ENCODE peak calls at places on chromosomes 6 and 20, in seven cellular contexts. C, A, I, P, X, K and R are unnamed samples.

GRCh38 chr6:144678844-144679243 is 393.7 kb downstream of the UTRN start:
- DNase-seq in C (no peak), A (no peak), I (no peak), P (no peak), X (no peak), K (no peak), R (no peak)

GRCh38 chr6:42336431-42336830 is 115.3 kb downstream of the TRERF1 start:
- DNase-seq in C (no peak), A (no peak), I (no peak), P (no peak), X (no peak), K (no peak), R (no peak)

GRCh38 chr6:121157913-121158312 is 176.4 kb downstream of the TBC1D32 start:
- DNase-seq in C (no peak), A (no peak), I (no peak), P (no peak), X (no peak), K (no peak), R (no peak)

GRCh38 chr6:42392871-42393270 is 58.9 kb downstream of the TRERF1 start:
- DNase-seq in C (no peak), A (no peak), I (no peak), P (no peak), X (no peak), K (no peak), R (no peak)

GRCh38 chr6:66849843-66850242 is 1142.8 kb upstream of the EYS start:
- DNase-seq in C (no peak), A (no peak), I (no peak), P (no peak), X (no peak), K (no peak), R (peak)

GRCh38 chr6:71011861-71012260 is 55.0 kb upstream of the B3GAT2 start:
- DNase-seq in C (no peak), A (no peak), I (no peak), P (no peak), X (no peak), K (no peak), R (peak)

GRCh38 chr6:95636552-95637376 is 59.4 kb downstream of the MANEA start:
- DNase-seq in C (no peak), A (no peak), I (no peak), P (no peak), X (no peak), K (no peak), R (no peak)

GRCh38 chr6:85580878-85581267 is 12.8 kb downstream of the SNX14 start:
- DNase-seq in C (no peak), A (no peak), I (peak), P (peak), X (no peak), K (peak), R (no peak)

GRCh38 chr6:35401514-35401913 is 50.6 kb upstream of the FANCE start:
- DNase-seq in C (no peak), A (no peak), I (no peak), P (peak), X (peak), K (peak), R (no peak)

GRCh38 chr20:36818831-36819230 is 45.3 kb upstream of the DSN1 start:
- DNase-seq in C (no peak), A (no peak), I (no peak), P (no peak), X (no peak), K (no peak), R (no peak)

GRCh38 chr6:87656857-87657256 is 45.2 kb downstream of the AKIRIN2 start:
- DNase-seq in C (no peak), A (no peak), I (no peak), P (no peak), X (no peak), K (no peak), R (no peak)

GRCh38 chr6:22642254-22642653 is 72.9 kb downstream of the HDGFL1 start:
- DNase-seq in C (no peak), A (no peak), I (no peak), P (no peak), X (no peak), K (no peak), R (no peak)

GRCh38 chr6:168061269-168062210 is 17.5 kb downstream of the FRMD1 start:
- DNase-seq in C (no peak), A (no peak), I (no peak), P (no peak), X (no peak), K (no peak), R (no peak)

GRCh38 chr20:40558212-40558611 is 130.8 kb downstream of the MAFB start:
- DNase-seq in C (no peak), A (no peak), I (no peak), P (no peak), X (no peak), K (no peak), R (no peak)

GRCh38 chr20:32522775-32523612 is 62.1 kb downstream of the NOL4L start:
- DNase-seq in C (no peak), A (no peak), I (peak), P (no peak), X (peak), K (no peak), R (no peak)

GRCh38 chr6:51015394-51015793 is 196.7 kb downstream of the TFAP2B start:
- DNase-seq in C (no peak), A (no peak), I (no peak), P (no peak), X (no peak), K (no peak), R (no peak)

GRCh38 chr20:33629979-33630378 is 32.1 kb upstream of the C20orf144 start:
- DNase-seq in C (no peak), A (no peak), I (no peak), P (no peak), X (no peak), K (no peak), R (no peak)

GRCh38 chr6:168180548-168181011 is 101.6 kb upstream of the FRMD1 start:
- DNase-seq in C (no peak), A (no peak), I (no peak), P (no peak), X (peak), K (no peak), R (no peak)

GRCh38 chr6:34362909-34363713 is 29.4 kb downstream of the NUDT3 start:
- DNase-seq in C (no peak), A (no peak), I (peak), P (no peak), X (no peak), K (no peak), R (peak)

GRCh38 chr6:150695652-150696051 is 96.0 kb downstream of the PLEKHG1 start:
- DNase-seq in C (no peak), A (no peak), I (no peak), P (no peak), X (no peak), K (no peak), R (no peak)

GRCh38 chr20:58070664-58071499 is 157.6 kb downstream of the ANKRD60 start:
- DNase-seq in C (no peak), A (no peak), I (no peak), P (no peak), X (no peak), K (no peak), R (no peak)

DNA sequence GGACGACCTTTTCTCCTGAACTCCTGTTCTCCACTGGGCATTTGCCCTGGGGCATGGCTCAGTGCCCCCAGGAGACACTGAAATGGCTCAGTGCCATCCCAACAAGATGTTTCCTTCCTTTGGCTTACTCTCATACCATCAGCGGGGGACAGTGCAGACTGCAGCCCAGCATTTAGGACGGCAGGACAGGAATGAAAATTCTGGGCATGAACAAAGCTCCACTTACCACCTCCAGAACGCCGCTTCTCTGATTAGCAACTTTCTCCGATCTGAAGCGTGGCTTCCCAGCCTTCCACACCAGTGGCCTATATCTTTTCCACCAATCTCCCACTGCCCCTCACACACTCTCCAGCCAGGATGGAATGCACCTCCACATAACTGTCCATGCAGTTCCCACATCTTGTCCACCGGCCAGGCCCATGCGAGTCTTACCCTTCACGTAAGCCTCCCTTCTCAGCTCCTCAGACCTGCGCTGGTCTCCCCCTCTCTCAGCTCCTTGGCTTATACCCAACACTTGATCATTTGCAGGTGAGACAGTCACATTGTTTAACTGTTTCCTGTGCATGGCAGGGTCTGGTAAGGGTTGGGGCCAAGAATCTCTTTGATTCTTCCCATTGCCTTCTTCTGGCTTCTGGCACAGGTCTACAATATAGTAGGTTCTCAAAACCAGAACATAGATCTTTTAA is 114.5 kb downstream of the FYN start:
- DNase-seq in C (peak), A (no peak), I (no peak), P (no peak), X (no peak), K (no peak), R (no peak)
- H3K4me3 ChIP-seq in C (peak), A (no peak), I (no peak), P (no peak), X (peak), K (no peak), R (no peak)

GRCh38 chr6:11366934-11367637 is 134.6 kb upstream of the NEDD9 start:
- DNase-seq in C (no peak), A (no peak), I (no peak), P (no peak), X (no peak), K (no peak), R (peak)
- H3K4me3 ChIP-seq in C (no peak), A (no peak), I (no peak), P (no peak), X (no peak), K (no peak), R (no peak)

GRCh38 chr20:45373353-45374100 is 4.6 kb downstream of the TP53TG5 start:
- DNase-seq in C (peak), A (peak), I (peak), P (peak), X (peak), K (peak), R (peak)
- H3K4me3 ChIP-seq in C (peak), A (peak), I (peak), P (peak), X (peak), K (peak), R (peak)

GRCh38 chr6:145809785-145810184 is 4.8 kb downstream of the FBXO30 start:
- DNase-seq in C (no peak), A (no peak), I (no peak), P (no peak), X (no peak), K (no peak), R (no peak)
- H3K4me3 ChIP-seq in C (no peak), A (no peak), I (no peak), P (no peak), X (no peak), K (no peak), R (no peak)

DNA sequence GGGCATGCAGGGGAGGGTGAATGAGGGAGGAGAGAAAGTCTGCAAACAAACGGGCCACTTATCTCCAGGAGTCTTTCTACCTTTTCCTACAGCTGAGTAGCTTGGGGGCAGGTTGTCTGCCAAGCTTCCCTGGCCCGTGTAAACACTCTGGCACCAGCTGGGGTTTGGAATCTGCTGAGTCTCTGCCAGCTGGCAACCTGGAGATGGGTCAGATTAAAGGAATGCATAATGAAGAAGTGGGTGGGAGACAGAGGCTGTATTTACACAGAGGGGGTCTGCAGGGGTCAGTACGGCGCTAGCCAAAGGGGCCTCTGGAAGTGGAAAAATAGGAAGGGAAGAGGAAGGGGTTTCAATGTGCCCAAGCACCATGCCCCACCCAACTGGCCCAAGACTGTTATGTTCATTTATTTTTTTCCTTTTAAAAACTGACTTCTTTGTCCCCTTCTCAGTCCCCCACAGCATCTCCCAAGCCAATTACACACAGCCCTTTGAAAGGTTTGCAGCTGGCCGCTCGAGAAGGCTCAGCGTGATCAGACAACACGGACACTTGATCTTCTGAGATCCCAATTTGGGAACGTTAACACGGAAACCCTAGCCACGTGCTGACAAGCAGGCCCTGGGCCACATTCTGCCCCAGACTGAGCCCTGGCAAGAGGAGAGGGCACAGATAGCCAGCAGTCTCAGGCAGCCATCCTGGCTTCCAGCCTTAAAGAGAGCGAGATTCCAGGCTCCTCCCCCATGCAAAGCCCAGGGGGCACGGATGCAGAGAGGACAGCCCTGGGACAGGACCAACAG is 25.2 kb downstream of the TRAM2 start:
- DNase-seq in C (no peak), A (no peak), I (peak), P (peak), X (peak), K (peak), R (no peak)
- H3K4me3 ChIP-seq in C (no peak), A (no peak), I (no peak), P (no peak), X (no peak), K (no peak), R (no peak)

DNA sequence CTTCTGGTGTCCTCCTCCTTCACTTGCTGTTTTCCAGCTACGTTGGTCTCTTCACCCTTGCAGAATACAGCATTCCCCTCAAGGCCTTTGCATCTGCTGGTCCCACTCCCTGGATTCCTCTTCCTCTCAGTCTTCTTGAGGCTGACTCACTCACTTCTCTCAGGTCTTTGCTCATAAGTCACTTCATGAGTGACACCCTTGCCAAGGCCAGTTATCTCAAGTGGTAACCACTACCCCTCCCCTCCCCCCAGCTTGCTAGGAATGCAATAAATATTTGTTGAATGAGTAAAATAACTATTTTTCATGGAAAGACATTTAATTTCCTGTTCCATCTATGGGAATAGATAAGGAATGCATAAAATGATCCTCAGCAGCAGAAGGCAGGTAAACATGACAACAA is 131.7 kb downstream of the PLCB4 start:
- DNase-seq in C (no peak), A (peak), I (no peak), P (no peak), X (no peak), K (no peak), R (no peak)
- H3K4me3 ChIP-seq in C (no peak), A (peak), I (no peak), P (no peak), X (no peak), K (no peak), R (no peak)

GRCh38 chr6:44342052-44342451 is 398 bp upstream of the SPATS1 start:
- DNase-seq in C (no peak), A (no peak), I (no peak), P (no peak), X (no peak), K (no peak), R (no peak)

GRCh38 chr6:44342489-44342888 is at the start of gene SPATS1:
- DNase-seq in C (no peak), A (no peak), I (no peak), P (no peak), X (no peak), K (peak), R (peak)

GRCh38 chr6:44339763-44340625 is 2.5 kb upstream of the SPATS1 start:
- DNase-seq in C (no peak), A (no peak), I (no peak), P (peak), X (no peak), K (peak), R (no peak)

GRCh38 chr6:44339301-44339700 is 3.1 kb upstream of the SPATS1 start:
- DNase-seq in C (no peak), A (no peak), I (no peak), P (peak), X (no peak), K (peak), R (no peak)

DNA sequence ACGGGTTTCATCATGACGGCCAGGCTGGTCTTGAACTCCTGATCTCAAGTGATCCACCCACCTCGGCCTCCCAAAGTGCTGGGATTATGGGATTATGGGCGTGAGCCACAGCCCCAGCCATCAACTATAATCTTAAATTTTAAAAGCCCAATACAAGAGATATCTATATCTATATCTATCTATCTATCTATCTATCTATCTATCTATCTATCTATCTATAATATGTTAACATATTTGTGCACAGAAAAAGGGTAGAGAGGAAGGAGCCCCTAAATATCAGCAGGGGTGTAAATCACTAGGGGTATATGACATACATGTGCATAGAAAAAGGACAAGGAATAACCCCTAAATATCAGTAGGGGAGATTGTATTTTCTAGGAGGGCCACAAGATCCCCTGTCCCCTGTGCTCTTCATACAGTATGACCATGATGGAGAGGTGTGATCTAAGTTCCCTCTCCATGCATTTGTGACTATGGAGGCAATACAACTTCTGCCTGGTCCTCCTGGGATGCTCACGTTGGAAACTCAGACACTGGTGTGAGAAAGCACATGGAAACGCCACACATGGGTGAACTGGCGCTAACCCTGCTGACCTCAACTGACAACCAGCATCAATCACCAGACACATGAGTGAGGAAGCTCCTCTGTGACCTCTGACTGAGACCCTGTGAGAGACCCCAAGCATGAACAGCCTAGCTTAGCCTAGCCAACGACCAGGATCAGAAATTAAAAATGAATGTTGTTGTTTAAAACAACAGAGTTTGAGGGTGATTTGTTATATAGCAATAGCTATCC is 1.2 kb upstream of the SPATS1 start:
- DNase-seq in C (no peak), A (no peak), I (no peak), P (no peak), X (no peak), K (no peak), R (no peak)
- H3K4me3 ChIP-seq in C (no peak), A (no peak), I (no peak), P (no peak), X (no peak), K (no peak), R (no peak)

GRCh38 chr6:7912024-7912423 is 1.4 kb upstream of the TXNDC5 start:
- DNase-seq in C (no peak), A (no peak), I (no peak), P (no peak), X (no peak), K (no peak), R (no peak)

GRCh38 chr6:7912736-7913517 is 2.3 kb upstream of the TXNDC5 start:
- DNase-seq in C (no peak), A (no peak), I (no peak), P (no peak), X (no peak), K (no peak), R (no peak)

GRCh38 chr6:7910654-7911344 is at the start of gene TXNDC5:
- DNase-seq in C (peak), A (peak), I (peak), P (peak), X (peak), K (peak), R (peak)

GRCh38 chr6:7910298-7910653 is 312 bp downstream of the TXNDC5 start:
- DNase-seq in C (no peak), A (no peak), I (no peak), P (no peak), X (no peak), K (no peak), R (no peak)

GRCh38 chr6:7911345-7911725 is 747 bp upstream of the TXNDC5 start:
- DNase-seq in C (no peak), A (no peak), I (no peak), P (no peak), X (no peak), K (no peak), R (no peak)
- H3K4me3 ChIP-seq in C (peak), A (peak), I (peak), P (no peak), X (peak), K (no peak), R (peak)

GRCh38 chr6:129863664-129864063 is 2.5 kb upstream of the TMEM244 start:
- DNase-seq in C (no peak), A (no peak), I (no peak), P (no peak), X (no peak), K (no peak), R (no peak)

GRCh38 chr6:129865013-129865412 is 3.9 kb upstream of the TMEM244 start:
- DNase-seq in C (no peak), A (no peak), I (peak), P (no peak), X (no peak), K (no peak), R (no peak)

GRCh38 chr6:129859524-129859923 is 1.6 kb downstream of the TMEM244 start:
- DNase-seq in C (no peak), A (no peak), I (no peak), P (no peak), X (no peak), K (no peak), R (no peak)

GRCh38 chr6:129857838-129858237 is 3.3 kb downstream of the TMEM244 start:
- DNase-seq in C (no peak), A (no peak), I (no peak), P (no peak), X (no peak), K (no peak), R (no peak)

GRCh38 chr6:129860901-129861665 is at the start of gene TMEM244:
- DNase-seq in C (no peak), A (no peak), I (no peak), P (no peak), X (no peak), K (no peak), R (no peak)
- H3K4me3 ChIP-seq in C (no peak), A (no peak), I (no peak), P (no peak), X (no peak), K (no peak), R (no peak)